ENCODE peak calls at places on chromosomes 11 and 22, in seven cellular contexts. One of them, this sample, is unnamed.

GRCh38 chr11:9955387-9955786 is 291.5 kb downstream of the SWAP70 start:
- DNase-seq in pancreas: no peak
- DNase-seq in fibroblast of lung: no peak
- DNase-seq in ovary: no peak
- DNase-seq in lower leg skin: no peak
- DNase-seq in neural crest cell: no peak
- DNase-seq in heart left ventricle: no peak
- DNase-seq in this sample: no peak

GRCh38 chr22:20229916-20230775 is 38.0 kb downstream of the RTN4R start:
- DNase-seq in heart left ventricle: no peak
- DNase-seq in lower leg skin: no peak
- DNase-seq in ovary: no peak
- DNase-seq in fibroblast of lung: peak; percentile 11
- DNase-seq in neural crest cell: no peak
- DNase-seq in pancreas: no peak
- DNase-seq in this sample: no peak

GRCh38 chr11:69535928-69536327 is 54.5 kb downstream of the LINC01488 start:
- DNase-seq in ovary: no peak
- DNase-seq in heart left ventricle: no peak
- DNase-seq in fibroblast of lung: no peak
- DNase-seq in lower leg skin: no peak
- DNase-seq in neural crest cell: no peak
- DNase-seq in pancreas: no peak
- DNase-seq in this sample: no peak

GRCh38 chr22:43310311-43310710 is 32.9 kb downstream of the SCUBE1 start:
- DNase-seq in heart left ventricle: no peak
- DNase-seq in lower leg skin: no peak
- DNase-seq in neural crest cell: no peak
- DNase-seq in ovary: no peak
- DNase-seq in pancreas: no peak
- DNase-seq in fibroblast of lung: no peak
- DNase-seq in this sample: no peak

GRCh38 chr11:36564376-36565032 is 3.3 kb upstream of the RAG1 start:
- DNase-seq in pancreas: peak; percentile 35
- DNase-seq in neural crest cell: peak; percentile 42
- DNase-seq in heart left ventricle: peak; percentile 25
- DNase-seq in ovary: peak; percentile 34
- DNase-seq in lower leg skin: no peak
- DNase-seq in fibroblast of lung: peak; percentile 46
- DNase-seq in this sample: peak; percentile 71

GRCh38 chr11:76670475-76671235 is at the start of gene LRRC32:
- DNase-seq in lower leg skin: peak; percentile 92
- DNase-seq in neural crest cell: no peak
- DNase-seq in heart left ventricle: peak; percentile 84
- DNase-seq in pancreas: no peak
- DNase-seq in ovary: peak; percentile 61
- DNase-seq in fibroblast of lung: peak; percentile 11
- DNase-seq in this sample: no peak

GRCh38 chr22:23289851-23290724 is 109.8 kb downstream of the BCR start:
- DNase-seq in neural crest cell: peak; percentile 83
- DNase-seq in ovary: peak; percentile 38
- DNase-seq in pancreas: peak; percentile 34
- DNase-seq in fibroblast of lung: peak; percentile 23
- DNase-seq in heart left ventricle: no peak
- DNase-seq in lower leg skin: no peak
- DNase-seq in this sample: peak; percentile 61

GRCh38 chr22:24429411-24430365 is 2.3 kb downstream of the ADORA2A start:
- DNase-seq in neural crest cell: peak; percentile 38
- DNase-seq in heart left ventricle: peak; percentile 69
- DNase-seq in pancreas: no peak
- DNase-seq in lower leg skin: peak; percentile 89
- DNase-seq in ovary: no peak
- DNase-seq in fibroblast of lung: peak; percentile 43
- DNase-seq in this sample: peak; percentile 62

GRCh38 chr11:60771879-60772525 is 13.1 kb upstream of the MS4A10 start:
- DNase-seq in lower leg skin: no peak
- DNase-seq in pancreas: no peak
- DNase-seq in neural crest cell: no peak
- DNase-seq in heart left ventricle: no peak
- DNase-seq in fibroblast of lung: no peak
- DNase-seq in ovary: no peak
- DNase-seq in this sample: no peak

GRCh38 chr11:18253222-18253621 is 4.8 kb upstream of the SAA2 start:
- DNase-seq in ovary: no peak
- DNase-seq in neural crest cell: no peak
- DNase-seq in heart left ventricle: no peak
- DNase-seq in pancreas: no peak
- DNase-seq in fibroblast of lung: no peak
- DNase-seq in lower leg skin: no peak
- DNase-seq in this sample: no peak
- TF ChIP-seq CTCF in ovary: no peak
- TF ChIP-seq CTCF in neural crest cell: no peak
- TF ChIP-seq CTCF in heart left ventricle: no peak
- TF ChIP-seq CTCF in pancreas: no peak
- TF ChIP-seq CTCF in fibroblast of lung: no peak
- TF ChIP-seq CTCF in lower leg skin: no peak
- TF ChIP-seq CTCF in this sample: no peak

GRCh38 chr11:3021125-3021524 is 29.0 kb upstream of the NAP1L4 start:
- DNase-seq in ovary: no peak
- DNase-seq in heart left ventricle: no peak
- DNase-seq in pancreas: peak; percentile 56
- DNase-seq in fibroblast of lung: peak; percentile 23
- DNase-seq in lower leg skin: no peak
- DNase-seq in neural crest cell: no peak
- DNase-seq in this sample: peak; percentile 62
- TF ChIP-seq CTCF in ovary: no peak
- TF ChIP-seq CTCF in heart left ventricle: peak; percentile 40
- TF ChIP-seq CTCF in pancreas: peak; percentile 34
- TF ChIP-seq CTCF in fibroblast of lung: peak; percentile 30
- TF ChIP-seq CTCF in lower leg skin: no peak
- TF ChIP-seq CTCF in neural crest cell: peak; percentile 61
- TF ChIP-seq CTCF in this sample: peak; percentile 29

GRCh38 chr11:90908074-90908473 is 685.2 kb upstream of the CHORDC1 start:
- DNase-seq in neural crest cell: no peak
- DNase-seq in pancreas: no peak
- DNase-seq in fibroblast of lung: no peak
- DNase-seq in heart left ventricle: no peak
- DNase-seq in ovary: no peak
- DNase-seq in lower leg skin: no peak
- DNase-seq in this sample: no peak
- TF ChIP-seq CTCF in neural crest cell: no peak
- TF ChIP-seq CTCF in pancreas: no peak
- TF ChIP-seq CTCF in fibroblast of lung: no peak
- TF ChIP-seq CTCF in heart left ventricle: peak; percentile 16
- TF ChIP-seq CTCF in ovary: no peak
- TF ChIP-seq CTCF in lower leg skin: no peak
- TF ChIP-seq CTCF in this sample: no peak

DNA sequence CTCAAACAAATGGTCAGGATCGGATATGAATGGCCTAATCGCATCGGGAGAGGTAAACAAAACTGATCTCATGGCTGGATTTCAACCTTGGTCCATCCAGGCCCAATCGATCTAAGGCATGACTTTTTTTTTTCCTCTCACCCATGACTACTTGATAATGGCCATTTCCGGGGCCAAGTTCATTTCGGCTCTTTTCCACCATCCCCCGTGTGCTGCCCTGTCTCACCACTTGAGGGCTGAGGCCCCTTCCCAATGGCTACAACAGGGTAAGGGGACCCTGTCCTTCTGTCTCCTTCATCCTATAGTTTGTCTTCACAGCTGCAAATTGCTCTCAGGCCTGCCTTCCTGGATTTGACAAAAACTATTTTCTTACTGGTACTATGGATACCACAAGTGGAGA is 26.7 kb downstream of the GRAP2 start:
- DNase-seq in heart left ventricle: no peak
- DNase-seq in pancreas: no peak
- DNase-seq in fibroblast of lung: no peak
- DNase-seq in lower leg skin: no peak
- DNase-seq in neural crest cell: no peak
- DNase-seq in ovary: no peak
- DNase-seq in this sample: no peak
- TF ChIP-seq CTCF in heart left ventricle: no peak
- TF ChIP-seq CTCF in pancreas: no peak
- TF ChIP-seq CTCF in fibroblast of lung: no peak
- TF ChIP-seq CTCF in lower leg skin: no peak
- TF ChIP-seq CTCF in neural crest cell: peak; percentile 48
- TF ChIP-seq CTCF in ovary: no peak
- TF ChIP-seq CTCF in this sample: no peak

DNA sequence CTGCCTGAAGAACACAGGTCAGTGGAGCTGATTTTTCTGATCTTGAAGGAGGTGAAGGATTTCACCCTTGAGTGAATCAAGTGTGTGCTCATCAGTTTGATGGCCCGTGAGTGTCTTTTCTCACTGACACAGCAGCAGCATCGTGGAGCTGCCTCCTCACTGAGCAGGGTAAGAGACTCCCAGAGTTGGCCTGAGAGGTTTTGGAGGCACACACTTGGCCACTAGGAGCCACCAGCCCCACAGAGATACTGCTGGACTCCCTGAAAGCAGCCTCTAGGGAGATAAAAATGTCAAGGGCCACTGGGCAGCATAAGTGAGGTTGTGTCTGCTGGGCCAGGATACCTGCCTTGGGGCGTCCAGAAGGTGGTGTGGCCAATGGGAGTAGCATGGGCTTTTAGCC is 245.4 kb downstream of the GRIK4 start:
- DNase-seq in neural crest cell: no peak
- DNase-seq in ovary: no peak
- DNase-seq in pancreas: no peak
- DNase-seq in fibroblast of lung: no peak
- DNase-seq in heart left ventricle: no peak
- DNase-seq in lower leg skin: no peak
- DNase-seq in this sample: no peak
- TF ChIP-seq CTCF in neural crest cell: no peak
- TF ChIP-seq CTCF in ovary: no peak
- TF ChIP-seq CTCF in pancreas: no peak
- TF ChIP-seq CTCF in fibroblast of lung: no peak
- TF ChIP-seq CTCF in heart left ventricle: no peak
- TF ChIP-seq CTCF in lower leg skin: no peak
- TF ChIP-seq CTCF in this sample: no peak

GRCh38 chr11:44658451-44658850 is 68.3 kb upstream of the TSPAN18 start:
- DNase-seq in fibroblast of lung: no peak
- DNase-seq in neural crest cell: no peak
- DNase-seq in lower leg skin: no peak
- DNase-seq in pancreas: no peak
- DNase-seq in heart left ventricle: no peak
- DNase-seq in ovary: no peak
- DNase-seq in this sample: no peak
- TF ChIP-seq CTCF in fibroblast of lung: no peak
- TF ChIP-seq CTCF in neural crest cell: peak; percentile 43
- TF ChIP-seq CTCF in lower leg skin: no peak
- TF ChIP-seq CTCF in pancreas: no peak
- TF ChIP-seq CTCF in heart left ventricle: peak; percentile 21
- TF ChIP-seq CTCF in ovary: no peak
- TF ChIP-seq CTCF in this sample: no peak

GRCh38 chr22:49305215-49305965 is 522.3 kb downstream of the BRD1 start:
- DNase-seq in ovary: peak; percentile 27
- DNase-seq in heart left ventricle: peak; percentile 38
- DNase-seq in fibroblast of lung: no peak
- DNase-seq in pancreas: peak; percentile 43
- DNase-seq in neural crest cell: peak; percentile 97
- DNase-seq in lower leg skin: peak; percentile 91
- DNase-seq in this sample: no peak
- TF ChIP-seq CTCF in ovary: no peak
- TF ChIP-seq CTCF in heart left ventricle: peak; percentile 93
- TF ChIP-seq CTCF in fibroblast of lung: no peak
- TF ChIP-seq CTCF in pancreas: peak; percentile 91
- TF ChIP-seq CTCF in neural crest cell: peak; percentile 99
- TF ChIP-seq CTCF in lower leg skin: no peak
- TF ChIP-seq CTCF in this sample: no peak